ENCODE peak calls at places on chromosomes 12 and 14, in four cellular contexts. R is IMR-90; B is CD4-positive, alpha-beta memory T cell; T is uterus. S is an unnamed sample. For H3K4me1, the result is how much of the 10 kb centered on the place peaks cover.

GRCh38 chr12:21248679-21249078 is 86.0 kb downstream of the SLCO1A2 start:
- DNase-seq in R (no peak), B (no peak), T (no peak), S (no peak)

GRCh38 chr12:15839682-15840081 is 42.5 kb upstream of the STRAP start:
- DNase-seq in R (no peak), B (no peak), T (no peak), S (no peak)

GRCh38 chr12:8699714-8700113 is 1.9 kb downstream of the RIMKLB start:
- DNase-seq in R (no peak), B (no peak), T (no peak), S (no peak)

GRCh38 chr14:101114726-101115481 is 211.4 kb upstream of the RTL1 start:
- DNase-seq in R (no peak), B (no peak), T (no peak), S (no peak)

GRCh38 chr12:94566345-94566744 is 84.0 kb downstream of the TMCC3 start:
- DNase-seq in R (no peak), B (no peak), T (no peak), S (no peak)

GRCh38 chr14:91256661-91257060 is 12.2 kb upstream of the GPR68 start:
- DNase-seq in R (no peak), B (no peak), T (no peak), S (no peak)

GRCh38 chr12:85385406-85385805 is 105.4 kb downstream of the ALX1 start:
- DNase-seq in R (no peak), B (no peak), T (no peak), S (no peak)

GRCh38 chr14:68527329-68527851 is 265.5 kb downstream of the ZFP36L1 start:
- DNase-seq in R (no peak), B (no peak), T (no peak), S (no peak)

GRCh38 chr14:50230601-50231474 is 540 bp downstream of the SOS2 start:
- DNase-seq in R (peak), B (peak), T (peak), S (peak)

GRCh38 chr12:109555431-109556315 is 17.6 kb downstream of the MMAB start:
- DNase-seq in R (no peak), B (no peak), T (no peak), S (no peak)

GRCh38 chr14:102473559-102473958 is 36.0 kb downstream of the ANKRD9 start:
- DNase-seq in R (peak), B (no peak), T (no peak), S (no peak)

GRCh38 chr12:72133497-72134055 is 138.6 kb upstream of the TRHDE start:
- DNase-seq in R (peak), B (no peak), T (no peak), S (no peak)

GRCh38 chr12:70459786-70460185 is 93.7 kb downstream of the KCNMB4 start:
- DNase-seq in R (no peak), B (no peak), T (no peak), S (no peak)

GRCh38 chr14:105537580-105538474 is 11.4 kb downstream of the TMEM121 start:
- DNase-seq in R (no peak), B (peak), T (no peak), S (no peak)

GRCh38 chr14:77458249-77458950 is 507 bp downstream of the AHSA1 start:
- DNase-seq in R (peak), B (peak), T (no peak), S (no peak)

GRCh38 chr14:104267895-104268294 is 129.5 kb downstream of the KIF26A start:
- DNase-seq in R (no peak), B (no peak), T (no peak), S (no peak)

GRCh38 chr12:110354172-110354780 is 49.2 kb downstream of the ANAPC7 start:
- DNase-seq in R (peak), B (no peak), T (no peak), S (no peak)

GRCh38 chr12:69515394-69515793 is 45.2 kb downstream of the FRS2 start:
- DNase-seq in R (peak), B (no peak), T (no peak), S (no peak)

GRCh38 chr12:49521391-49521790 is 17.4 kb upstream of the KCNH3 start:
- DNase-seq in R (no peak), B (no peak), T (no peak), S (no peak)

GRCh38 chr14:65103150-65103760 is 938 bp upstream of the MAX start:
- DNase-seq in R (peak), B (peak), T (no peak), S (no peak)

GRCh38 chr14:79415726-79416125 is 795.6 kb downstream of the DIO2 start:
- DNase-seq in R (peak), B (no peak), T (no peak), S (no peak)

GRCh38 chr14:23633160-23633701 is 2.9 kb upstream of the DHRS2 start:
- DNase-seq in R (no peak), B (no peak), T (no peak), S (no peak)

GRCh38 chr14:67417633-67418032 is 5.7 kb upstream of the PLEK2 start:
- DNase-seq in R (peak), B (no peak), T (no peak), S (no peak)

GRCh38 chr12:113195598-113195997 is 10.1 kb downstream of the RITA1 start:
- DNase-seq in R (no peak), B (no peak), T (no peak), S (no peak)

GRCh38 chr12:22700126-22700525 is 75.2 kb downstream of the ETNK1 start:
- DNase-seq in R (peak), B (no peak), T (no peak), S (no peak)

GRCh38 chr14:65927871-65928270 is 515.3 kb downstream of the FUT8 start:
- DNase-seq in R (no peak), B (peak), T (no peak), S (no peak)

GRCh38 chr12:132824053-132824452 is 4.6 kb downstream of the GOLGA3 start:
- DNase-seq in R (peak), B (no peak), T (no peak), S (no peak)

GRCh38 chr12:100913872-100914600 is 119.5 kb downstream of the ANO4 start:
- DNase-seq in R (peak), B (no peak), T (no peak), S (no peak)

GRCh38 chr12:132401982-132402381 is 72.6 kb upstream of the GALNT9 start:
- DNase-seq in R (no peak), B (no peak), T (no peak), S (no peak)

GRCh38 chr14:88559852-88560251 is 3.0 kb upstream of the ZC3H14 start:
- DNase-seq in R (peak), B (no peak), T (no peak), S (peak)

GRCh38 chr14:65850429-65851145 is 438.1 kb downstream of the FUT8 start:
- DNase-seq in R (no peak), B (peak), T (no peak), S (no peak)

GRCh38 chr12:7989827-7990491 is 42.6 kb upstream of the FOXJ2 start:
- DNase-seq in R (peak), B (peak), T (no peak), S (no peak)

GRCh38 chr14:52850520-52850919 is 59.1 kb upstream of the GNPNAT1 start:
- DNase-seq in R (no peak), B (no peak), T (no peak), S (no peak)

GRCh38 chr14:75520852-75521251 is 1.4 kb upstream of the BATF start:
- DNase-seq in R (no peak), B (no peak), T (no peak), S (no peak)

GRCh38 chr14:100556936-100557505 is 30.2 kb downstream of the BEGAIN start:
- DNase-seq in R (no peak), B (no peak), T (no peak), S (no peak)

DNA sequence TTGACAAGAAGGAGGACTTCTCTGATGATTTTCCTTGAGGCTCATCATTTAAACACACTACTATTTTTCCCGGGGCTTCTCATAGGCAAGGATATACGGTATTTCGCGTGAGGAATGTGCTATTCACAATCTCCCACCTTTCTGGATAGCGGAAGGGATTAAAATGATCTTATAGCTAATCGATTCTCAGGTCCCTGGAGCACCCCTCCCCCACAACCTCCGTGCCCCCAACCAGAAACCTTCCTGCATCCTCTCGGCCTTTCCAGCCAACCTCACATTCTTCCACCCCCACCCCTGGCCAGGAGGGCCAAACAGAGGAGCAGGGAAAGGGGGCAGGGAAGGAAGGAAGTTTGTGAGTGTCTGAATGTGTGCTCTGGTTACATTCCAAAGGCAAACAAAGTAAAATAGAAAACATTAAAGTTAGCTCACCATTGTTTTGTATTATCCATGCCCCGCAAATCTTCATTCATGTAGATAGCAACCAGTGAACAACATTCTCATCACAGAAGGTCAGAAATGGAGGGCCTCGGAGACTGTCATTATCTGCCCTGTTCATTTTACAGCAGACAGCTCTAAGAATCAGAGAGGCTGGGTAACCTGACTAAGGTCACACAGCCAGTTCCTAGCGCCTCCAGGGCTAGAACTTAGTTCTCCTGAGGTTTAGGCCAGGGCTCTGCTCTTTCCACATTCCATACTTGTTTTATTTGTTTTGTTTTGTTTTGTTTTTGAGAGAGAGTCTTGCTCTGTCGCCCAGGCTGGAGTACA is 138.5 kb upstream of the CCND2 start:
- DNase-seq in R (no peak), B (no peak), T (no peak), S (no peak)
- H3K27ac ChIP-seq in R (no peak), B (no peak), T (no peak), S (no peak)

DNA sequence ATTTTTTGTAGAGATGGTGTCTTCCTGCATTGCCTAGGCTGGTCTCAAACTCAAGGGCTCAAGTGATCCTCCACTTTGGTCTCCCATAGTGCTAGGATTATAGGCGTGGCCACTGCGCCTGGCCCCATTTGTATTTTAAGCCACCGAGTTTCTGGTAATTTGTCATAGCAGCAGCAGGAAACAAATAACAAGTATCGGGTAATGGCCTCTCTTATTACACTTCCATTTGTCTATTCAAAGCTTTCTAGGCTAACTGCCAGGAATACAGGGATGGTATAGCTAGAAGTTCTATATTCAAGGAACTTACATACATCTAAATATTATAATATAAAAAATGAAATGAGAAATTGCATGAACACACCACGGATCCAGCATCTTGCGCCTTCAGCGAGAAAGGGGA is 9.4 kb downstream of the BDKRB1 start:
- DNase-seq in R (peak), B (no peak), T (no peak), S (no peak)
- H3K4me1 ChIP-seq in R (half or more), B (under half), T (under half), S (half or more)

DNA sequence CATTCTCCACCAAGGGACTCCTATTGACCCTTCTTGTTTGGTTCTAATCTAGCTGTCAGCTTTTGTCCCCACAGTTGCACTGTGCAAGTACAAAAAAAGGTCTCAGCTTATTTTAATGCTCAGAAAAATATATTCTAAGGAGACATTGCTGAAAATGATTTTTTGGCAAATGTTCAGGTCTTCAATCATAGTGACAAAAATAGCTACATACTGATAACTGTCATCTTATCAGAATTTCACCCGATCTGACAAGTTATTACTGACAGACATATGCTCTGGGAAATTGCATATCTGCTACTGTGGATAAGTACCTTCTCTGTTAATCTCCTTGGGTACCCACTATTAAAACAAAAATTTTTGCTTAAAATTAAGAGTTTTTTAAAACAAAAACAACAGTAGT is 263.6 kb downstream of the FLRT2 start:
- DNase-seq in R (no peak), B (no peak), T (no peak), S (no peak)
- H3K4me3 ChIP-seq in R (no peak), B (no peak), T (no peak), S (no peak)

GRCh38 chr12:50612882-50613281 is 108.1 kb downstream of the DIP2B start:
- DNase-seq in R (no peak), B (no peak), T (no peak), S (no peak)

GRCh38 chr12:50611021-50611420 is 106.2 kb downstream of the DIP2B start:
- DNase-seq in R (no peak), B (no peak), T (no peak), S (no peak)

GRCh38 chr12:50615534-50616296 is 110.9 kb downstream of the DIP2B start:
- DNase-seq in R (peak), B (no peak), T (no peak), S (no peak)

GRCh38 chr12:50614167-50614762 is 109.5 kb downstream of the DIP2B start:
- DNase-seq in R (peak), B (no peak), T (no peak), S (no peak)

DNA sequence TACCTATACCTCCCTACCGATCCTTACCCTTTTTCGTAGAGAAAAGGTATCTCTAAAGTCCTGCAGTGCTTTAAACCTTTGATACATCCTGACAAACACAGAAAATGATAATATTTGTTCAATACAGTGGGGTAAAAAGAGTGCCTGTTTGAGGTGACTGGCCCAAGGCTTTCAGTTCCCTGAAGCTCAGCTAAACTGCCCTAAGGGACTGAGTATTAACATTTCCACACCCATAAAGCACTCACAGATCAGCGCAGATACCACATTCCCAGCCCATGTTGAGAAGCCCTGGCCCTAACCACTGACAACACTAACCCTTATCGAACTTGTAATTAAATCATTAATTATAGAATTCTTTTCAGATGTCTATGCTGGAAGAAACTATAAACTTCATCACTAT is 108.7 kb downstream of the DIP2B start:
- DNase-seq in R (no peak), B (no peak), T (no peak), S (no peak)
- H3K27ac ChIP-seq in R (no peak), B (no peak), T (no peak), S (peak)

GRCh38 chr12:124758266-124759200 is 105.1 kb downstream of the SCARB1 start:
- DNase-seq in R (no peak), B (no peak), T (no peak), S (no peak)
- H3K4me1 ChIP-seq in R (under half), B (under half), T (under half), S (under half)

GRCh38 chr12:58923781-58924180 is 3.5 kb upstream of the LRIG3 start:
- DNase-seq in R (no peak), B (no peak), T (no peak), S (no peak)

GRCh38 chr12:58925733-58926113 is 5.4 kb upstream of the LRIG3 start:
- DNase-seq in R (no peak), B (no peak), T (no peak), S (no peak)

GRCh38 chr12:58925111-58925732 is 4.9 kb upstream of the LRIG3 start:
- DNase-seq in R (peak), B (no peak), T (no peak), S (no peak)

GRCh38 chr12:58922849-58923248 is 2.5 kb upstream of the LRIG3 start:
- DNase-seq in R (peak), B (no peak), T (no peak), S (peak)

DNA sequence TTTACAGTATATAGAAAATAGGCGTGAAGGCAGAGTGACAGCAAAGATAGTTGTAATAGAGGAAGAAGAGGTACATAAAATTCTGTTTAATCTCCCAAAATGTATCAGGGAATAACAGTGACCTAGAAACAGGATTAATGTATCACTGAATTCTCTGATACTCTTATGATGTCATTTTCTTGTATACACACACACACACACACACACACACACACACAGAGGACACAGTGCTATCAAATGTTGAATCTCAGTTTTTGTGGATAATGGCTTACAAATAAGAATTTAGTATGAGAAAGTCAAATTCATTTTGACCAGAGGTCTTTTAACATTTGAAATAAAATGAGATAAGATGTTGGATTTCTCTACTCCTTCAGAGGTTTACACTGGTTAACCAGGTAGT is 4.3 kb upstream of the LRIG3 start:
- DNase-seq in R (no peak), B (no peak), T (no peak), S (no peak)
- H3K4me3 ChIP-seq in R (no peak), B (no peak), T (no peak), S (no peak)

DNA sequence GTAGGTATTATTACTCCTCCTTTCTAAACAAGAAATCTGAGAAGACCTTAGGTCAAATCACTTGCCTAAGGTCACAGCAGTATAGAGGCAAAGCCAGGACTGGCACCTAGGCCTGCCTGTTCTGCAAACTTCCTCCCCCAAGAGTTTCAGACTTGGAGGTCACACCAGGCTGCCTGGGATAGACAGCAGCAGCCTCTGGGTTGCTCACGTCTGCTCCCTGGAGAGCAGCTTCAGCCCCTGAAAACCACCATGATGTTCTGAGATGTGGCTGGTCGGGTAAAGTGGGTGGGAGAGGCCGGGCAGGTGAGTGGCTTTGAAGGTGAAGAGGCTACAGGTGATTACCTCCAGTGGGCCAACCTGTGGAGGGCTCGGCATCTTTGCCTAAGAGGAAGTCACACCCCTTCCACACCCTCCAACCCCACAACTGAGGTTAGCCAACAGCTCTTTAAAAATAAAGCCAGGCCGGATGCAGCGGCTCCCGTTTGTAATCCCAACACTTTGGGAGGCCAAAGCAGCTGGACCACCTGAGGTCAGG is 37.0 kb upstream of the PNMA1 start:
- DNase-seq in R (no peak), B (peak), T (no peak), S (no peak)
- H3K27ac ChIP-seq in R (no peak), B (peak), T (peak), S (no peak)